ENCODE peak calls at places on chromosomes 13 and 19, in six cellular contexts. One of them, this sample, is unnamed.

GRCh38 chr13:95002968-95003813 is 290.8 kb upstream of the SOX21 start:
- DNase-seq in IMR-90: no peak
- DNase-seq in trophoblast cell: no peak
- DNase-seq in H1: peak; percentile 56
- DNase-seq in neuronal stem cell: peak; percentile 17
- DNase-seq in H9: peak; percentile 42
- DNase-seq in this sample: no peak

GRCh38 chr13:101394597-101394996 is 21.7 kb downstream of the NALCN start:
- DNase-seq in IMR-90: no peak
- DNase-seq in trophoblast cell: no peak
- DNase-seq in H1: no peak
- DNase-seq in neuronal stem cell: no peak
- DNase-seq in H9: no peak
- DNase-seq in this sample: no peak

GRCh38 chr13:47168086-47168485 is 271.2 kb upstream of the HTR2A start:
- DNase-seq in IMR-90: peak; percentile 92
- DNase-seq in trophoblast cell: no peak
- DNase-seq in H1: no peak
- DNase-seq in neuronal stem cell: no peak
- DNase-seq in H9: no peak
- DNase-seq in this sample: peak; percentile 61

GRCh38 chr19:52095172-52096014 is at the start of gene ZNF841:
- DNase-seq in IMR-90: peak; percentile 92
- DNase-seq in trophoblast cell: peak; percentile 95
- DNase-seq in H1: peak; percentile 99
- DNase-seq in neuronal stem cell: peak; percentile 69
- DNase-seq in H9: peak; percentile 98
- DNase-seq in this sample: peak; percentile 91

GRCh38 chr13:99955747-99956472 is 15.7 kb downstream of the ZIC5 start:
- DNase-seq in IMR-90: peak; percentile 17
- DNase-seq in trophoblast cell: no peak
- DNase-seq in H1: peak; percentile 72
- DNase-seq in neuronal stem cell: no peak
- DNase-seq in H9: peak; percentile 47
- DNase-seq in this sample: no peak

GRCh38 chr19:5618591-5618990 is 4.0 kb downstream of the SAFB2 start:
- DNase-seq in IMR-90: no peak
- DNase-seq in trophoblast cell: no peak
- DNase-seq in H1: no peak
- DNase-seq in neuronal stem cell: no peak
- DNase-seq in H9: no peak
- DNase-seq in this sample: no peak

GRCh38 chr13:105921711-105922110 is 613.8 kb downstream of the EFNB2 start:
- DNase-seq in IMR-90: no peak
- DNase-seq in trophoblast cell: no peak
- DNase-seq in H1: no peak
- DNase-seq in neuronal stem cell: no peak
- DNase-seq in H9: no peak
- DNase-seq in this sample: no peak

GRCh38 chr13:25738342-25738771 is 313.5 kb downstream of the SHISA2 start:
- DNase-seq in IMR-90: no peak
- DNase-seq in trophoblast cell: no peak
- DNase-seq in H1: no peak
- DNase-seq in neuronal stem cell: no peak
- DNase-seq in H9: no peak
- DNase-seq in this sample: no peak

GRCh38 chr19:37306383-37306963 is 64.4 kb upstream of the ZNF527 start:
- DNase-seq in IMR-90: no peak
- DNase-seq in trophoblast cell: no peak
- DNase-seq in H1: no peak
- DNase-seq in neuronal stem cell: no peak
- DNase-seq in H9: no peak
- DNase-seq in this sample: no peak

GRCh38 chr13:32471187-32471922 is 43.4 kb upstream of the N4BP2L1 start:
- DNase-seq in IMR-90: peak; percentile 67
- DNase-seq in trophoblast cell: no peak
- DNase-seq in H1: no peak
- DNase-seq in neuronal stem cell: no peak
- DNase-seq in H9: no peak
- DNase-seq in this sample: no peak

GRCh38 chr13:108494991-108495661 is 134.3 kb upstream of the MYO16 start:
- DNase-seq in IMR-90: no peak
- DNase-seq in trophoblast cell: no peak
- DNase-seq in H1: peak; percentile 57
- DNase-seq in neuronal stem cell: peak; percentile 32
- DNase-seq in H9: peak; percentile 37
- DNase-seq in this sample: peak; percentile 10

GRCh38 chr19:35455616-35456201 is 7.7 kb downstream of the FFAR2 start:
- DNase-seq in IMR-90: no peak
- DNase-seq in trophoblast cell: no peak
- DNase-seq in H1: no peak
- DNase-seq in neuronal stem cell: no peak
- DNase-seq in H9: no peak
- DNase-seq in this sample: no peak

GRCh38 chr19:33197591-33198000 is 3.5 kb downstream of the LRP3 start:
- DNase-seq in IMR-90: no peak
- DNase-seq in trophoblast cell: no peak
- DNase-seq in H1: no peak
- DNase-seq in neuronal stem cell: no peak
- DNase-seq in H9: no peak
- DNase-seq in this sample: no peak

GRCh38 chr19:48480476-48481190 is 11.5 kb downstream of the CYTH2 start:
- DNase-seq in IMR-90: no peak
- DNase-seq in trophoblast cell: peak; percentile 26
- DNase-seq in H1: no peak
- DNase-seq in neuronal stem cell: no peak
- DNase-seq in H9: no peak
- DNase-seq in this sample: no peak

GRCh38 chr19:10227215-10227971 is 3.7 kb downstream of the S1PR2 start:
- DNase-seq in IMR-90: no peak
- DNase-seq in trophoblast cell: no peak
- DNase-seq in H1: no peak
- DNase-seq in neuronal stem cell: no peak
- DNase-seq in H9: peak; percentile 55
- DNase-seq in this sample: no peak

GRCh38 chr19:6042776-6043726 is 65.1 kb upstream of the RANBP3 start:
- DNase-seq in IMR-90: no peak
- DNase-seq in trophoblast cell: no peak
- DNase-seq in H1: peak; percentile 35
- DNase-seq in neuronal stem cell: no peak
- DNase-seq in H9: no peak
- DNase-seq in this sample: no peak

GRCh38 chr19:10587022-10587838 is at the start of gene AP1M2:
- DNase-seq in IMR-90: no peak
- DNase-seq in trophoblast cell: peak; percentile 71
- DNase-seq in H1: peak; percentile 79
- DNase-seq in neuronal stem cell: no peak
- DNase-seq in H9: peak; percentile 85
- DNase-seq in this sample: no peak

GRCh38 chr13:94710881-94711560 is 1.3 kb downstream of the SOX21 start:
- DNase-seq in IMR-90: no peak
- DNase-seq in trophoblast cell: peak; percentile 54
- DNase-seq in H1: peak; percentile 78
- DNase-seq in neuronal stem cell: no peak
- DNase-seq in H9: peak; percentile 64
- DNase-seq in this sample: peak; percentile 20

GRCh38 chr13:71759506-71760225 is 107.3 kb downstream of the DACH1 start:
- DNase-seq in IMR-90: no peak
- DNase-seq in trophoblast cell: no peak
- DNase-seq in H1: no peak
- DNase-seq in neuronal stem cell: peak; percentile 44
- DNase-seq in H9: peak; percentile 35
- DNase-seq in this sample: no peak

GRCh38 chr19:3346677-3347353 is 19.6 kb upstream of the NFIC start:
- DNase-seq in IMR-90: no peak
- DNase-seq in trophoblast cell: no peak
- DNase-seq in H1: no peak
- DNase-seq in neuronal stem cell: no peak
- DNase-seq in H9: no peak
- DNase-seq in this sample: no peak

GRCh38 chr13:26742691-26743358 is 17.8 kb downstream of the GPR12 start:
- DNase-seq in IMR-90: no peak
- DNase-seq in trophoblast cell: no peak
- DNase-seq in H1: peak; percentile 57
- DNase-seq in neuronal stem cell: no peak
- DNase-seq in H9: peak; percentile 66
- DNase-seq in this sample: no peak

GRCh38 chr19:52492201-52492960 is 35.1 kb upstream of the ZNF808 start:
- DNase-seq in IMR-90: no peak
- DNase-seq in trophoblast cell: peak; percentile 67
- DNase-seq in H1: peak; percentile 94
- DNase-seq in neuronal stem cell: peak; percentile 44
- DNase-seq in H9: peak; percentile 97
- DNase-seq in this sample: no peak

GRCh38 chr13:110503979-110504499 is 57.5 kb downstream of the RAB20 start:
- DNase-seq in IMR-90: no peak
- DNase-seq in trophoblast cell: no peak
- DNase-seq in H1: no peak
- DNase-seq in neuronal stem cell: no peak
- DNase-seq in H9: no peak
- DNase-seq in this sample: no peak

GRCh38 chr19:330503-330902 is 14.1 kb downstream of the MIER2 start:
- DNase-seq in IMR-90: no peak
- DNase-seq in trophoblast cell: no peak
- DNase-seq in H1: no peak
- DNase-seq in neuronal stem cell: no peak
- DNase-seq in H9: no peak
- DNase-seq in this sample: no peak

GRCh38 chr13:99173606-99174005 is 27.0 kb upstream of the UBAC2 start:
- DNase-seq in IMR-90: no peak
- DNase-seq in trophoblast cell: no peak
- DNase-seq in H1: no peak
- DNase-seq in neuronal stem cell: no peak
- DNase-seq in H9: no peak
- DNase-seq in this sample: no peak

GRCh38 chr13:24243311-24243710 is 66.1 kb upstream of the C1QTNF9 start:
- DNase-seq in IMR-90: no peak
- DNase-seq in trophoblast cell: no peak
- DNase-seq in H1: no peak
- DNase-seq in neuronal stem cell: no peak
- DNase-seq in H9: no peak
- DNase-seq in this sample: no peak

GRCh38 chr13:106036870-106037269 is 498.6 kb downstream of the EFNB2 start:
- DNase-seq in IMR-90: no peak
- DNase-seq in trophoblast cell: peak; percentile 12
- DNase-seq in H1: peak; percentile 47
- DNase-seq in neuronal stem cell: no peak
- DNase-seq in H9: peak; percentile 47
- DNase-seq in this sample: no peak

GRCh38 chr13:30705672-30706071 is 29.7 kb upstream of the ALOX5AP start:
- DNase-seq in IMR-90: no peak
- DNase-seq in trophoblast cell: peak; percentile 46
- DNase-seq in H1: no peak
- DNase-seq in neuronal stem cell: no peak
- DNase-seq in H9: no peak
- DNase-seq in this sample: no peak

GRCh38 chr13:39327080-39327479 is 275.9 kb downstream of the LHFPL6 start:
- DNase-seq in IMR-90: no peak
- DNase-seq in trophoblast cell: no peak
- DNase-seq in H1: no peak
- DNase-seq in neuronal stem cell: peak; percentile 40
- DNase-seq in H9: no peak
- DNase-seq in this sample: peak; percentile 8

GRCh38 chr13:39335721-39336120 is 267.3 kb downstream of the LHFPL6 start:
- DNase-seq in IMR-90: no peak
- DNase-seq in trophoblast cell: no peak
- DNase-seq in H1: no peak
- DNase-seq in neuronal stem cell: no peak
- DNase-seq in H9: no peak
- DNase-seq in this sample: no peak

GRCh38 chr13:39326471-39326870 is 276.5 kb downstream of the LHFPL6 start:
- DNase-seq in IMR-90: no peak
- DNase-seq in trophoblast cell: no peak
- DNase-seq in H1: no peak
- DNase-seq in neuronal stem cell: no peak
- DNase-seq in H9: no peak
- DNase-seq in this sample: peak; percentile 65

GRCh38 chr13:39329182-39329639 is 273.8 kb downstream of the LHFPL6 start:
- DNase-seq in IMR-90: no peak
- DNase-seq in trophoblast cell: peak; percentile 83
- DNase-seq in H1: no peak
- DNase-seq in neuronal stem cell: no peak
- DNase-seq in H9: peak; percentile 50
- DNase-seq in this sample: no peak

GRCh38 chr13:39330504-39330903 is 272.5 kb downstream of the LHFPL6 start:
- DNase-seq in IMR-90: no peak
- DNase-seq in trophoblast cell: no peak
- DNase-seq in H1: no peak
- DNase-seq in neuronal stem cell: no peak
- DNase-seq in H9: no peak
- DNase-seq in this sample: no peak
- H4K8ac ChIP-seq in IMR-90: no peak overlapping the region
- H4K8ac ChIP-seq in trophoblast cell: no peak overlapping the region
- H4K8ac ChIP-seq in H1: no peak overlapping the region
- H4K8ac ChIP-seq in neuronal stem cell: no peak overlapping the region
- H4K8ac ChIP-seq in H9: no peak overlapping the region
- H4K8ac ChIP-seq in this sample: no peak overlapping the region

GRCh38 chr13:112170823-112171569 is 104.0 kb downstream of the SOX1 start:
- DNase-seq in IMR-90: no peak
- DNase-seq in trophoblast cell: no peak
- DNase-seq in H1: no peak
- DNase-seq in neuronal stem cell: no peak
- DNase-seq in H9: no peak
- DNase-seq in this sample: no peak
- H3K14ac ChIP-seq in IMR-90: no peak overlapping the region
- H3K14ac ChIP-seq in trophoblast cell: no peak overlapping the region
- H3K14ac ChIP-seq in H1: no peak overlapping the region
- H3K14ac ChIP-seq in neuronal stem cell: no peak overlapping the region
- H3K14ac ChIP-seq in H9: no peak overlapping the region
- H3K14ac ChIP-seq in this sample: no peak overlapping the region

DNA sequence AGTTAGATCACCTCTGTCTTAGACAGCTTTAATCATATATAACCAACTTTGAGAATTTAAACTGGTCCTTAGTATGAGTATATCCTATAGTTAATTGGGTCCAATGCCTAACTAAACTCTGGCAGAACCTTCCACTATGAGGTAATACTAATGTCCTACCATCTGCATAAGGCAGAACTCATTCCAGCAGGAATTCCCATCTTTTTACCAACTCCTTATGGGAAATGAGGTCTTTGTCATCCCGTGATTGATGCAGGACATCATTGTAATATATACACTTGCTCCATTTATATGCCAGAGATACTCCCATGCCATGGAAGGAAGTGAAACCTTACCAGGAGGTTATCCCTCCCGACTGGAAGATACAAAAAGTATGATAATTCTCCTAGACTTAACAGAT is 2.8 kb downstream of the KCTD4 start:
- DNase-seq in IMR-90: peak; percentile 39
- DNase-seq in trophoblast cell: no peak
- DNase-seq in H1: no peak
- DNase-seq in neuronal stem cell: no peak
- DNase-seq in H9: no peak
- DNase-seq in this sample: no peak
- H4K8ac ChIP-seq in IMR-90: no peak overlapping the region
- H4K8ac ChIP-seq in trophoblast cell: no peak overlapping the region
- H4K8ac ChIP-seq in H1: no peak overlapping the region
- H4K8ac ChIP-seq in neuronal stem cell: no peak overlapping the region
- H4K8ac ChIP-seq in H9: no peak overlapping the region
- H4K8ac ChIP-seq in this sample: no peak overlapping the region

GRCh38 chr13:97892717-97893116 is 60.8 kb upstream of the IPO5 start:
- DNase-seq in IMR-90: peak; percentile 85
- DNase-seq in trophoblast cell: peak; percentile 9
- DNase-seq in H1: no peak
- DNase-seq in neuronal stem cell: no peak
- DNase-seq in H9: no peak
- DNase-seq in this sample: peak; percentile 84
- H3K14ac ChIP-seq in IMR-90: peak overlapping the region; percentile 91
- H3K14ac ChIP-seq in trophoblast cell: no peak overlapping the region
- H3K14ac ChIP-seq in H1: no peak overlapping the region
- H3K14ac ChIP-seq in neuronal stem cell: no peak overlapping the region
- H3K14ac ChIP-seq in H9: no peak overlapping the region
- H3K14ac ChIP-seq in this sample: no peak overlapping the region

GRCh38 chr19:13794388-13794751 is 873 bp upstream of the ZSWIM4 start:
- DNase-seq in IMR-90: peak; percentile 96
- DNase-seq in trophoblast cell: peak; percentile 67
- DNase-seq in H1: no peak
- DNase-seq in neuronal stem cell: no peak
- DNase-seq in H9: no peak
- DNase-seq in this sample: peak; percentile 94
- H4K8ac ChIP-seq in IMR-90: peak overlapping the region; percentile 87
- H4K8ac ChIP-seq in trophoblast cell: peak overlapping the region; percentile 93
- H4K8ac ChIP-seq in H1: peak overlapping the region; percentile 96
- H4K8ac ChIP-seq in neuronal stem cell: no peak overlapping the region
- H4K8ac ChIP-seq in H9: no peak overlapping the region
- H4K8ac ChIP-seq in this sample: no peak overlapping the region

This sample was measured in mesenchymal stem cell.